ENCODE peak calls at places on chromosomes 6 and 20, in four cellular contexts. X is SJCRH30; G is mucosa of descending colon; F is CD8-positive, alpha-beta memory T cell. M is an unnamed sample. For H3K4me1, the result is how much of the 10 kb centered on the place peaks cover.

GRCh38 chr6:122428781-122429180 is 29.3 kb downstream of the HSF2 start:
- DNase-seq in F (no peak), G (no peak), X (no peak), M (no peak)

GRCh38 chr20:34396408-34396807 is 33.3 kb downstream of the ITCH start:
- DNase-seq in F (no peak), G (no peak), X (no peak), M (no peak)

GRCh38 chr6:145367149-145367548 is 368.2 kb downstream of the EPM2A start:
- DNase-seq in X (no peak), G (no peak), F (no peak), M (no peak)

GRCh38 chr6:11779308-11780096 is 899 bp upstream of the ADTRP start:
- DNase-seq in G (peak), X (no peak), F (no peak), M (peak)

GRCh38 chr6:161138545-161139303 is 135.1 kb downstream of the AGPAT4 start:
- DNase-seq in F (no peak), G (no peak), X (no peak), M (no peak)

GRCh38 chr6:11492444-11493300 is 44.9 kb upstream of the TMEM170B start:
- DNase-seq in X (no peak), F (no peak), G (no peak), M (no peak)

GRCh38 chr6:41347349-41348050 is 12.1 kb downstream of the NCR2 start:
- DNase-seq in F (no peak), G (no peak), X (no peak), M (no peak)

GRCh38 chr6:159203304-159204005 is 34.3 kb downstream of the FNDC1 start:
- DNase-seq in G (no peak), F (no peak), X (no peak), M (no peak)

GRCh38 chr6:143180860-143181259 is 120.2 kb downstream of the AIG1 start:
- DNase-seq in F (no peak), G (no peak), X (no peak), M (no peak)

GRCh38 chr6:18204691-18205090 is 49.5 kb downstream of the KDM1B start:
- DNase-seq in G (no peak), X (no peak), F (no peak), M (no peak)

GRCh38 chr20:44733341-44734069 is 12.2 kb upstream of the KCNK15 start:
- DNase-seq in G (peak), X (peak), F (peak), M (peak)

GRCh38 chr6:38212579-38212978 is 393.1 kb downstream of the ZFAND3 start:
- DNase-seq in X (peak), F (no peak), G (no peak), M (no peak)

GRCh38 chr20:32458061-32458836 is 100.1 kb downstream of the ASXL1 start:
- DNase-seq in G (peak), F (no peak), X (no peak), M (no peak)

GRCh38 chr6:14272111-14273085 is 154.8 kb downstream of the CD83 start:
- DNase-seq in G (no peak), F (no peak), X (no peak), M (no peak)

GRCh38 chr6:116371384-116372209 is 850 bp downstream of the DSE start:
- DNase-seq in X (peak), F (peak), G (peak), M (peak)

GRCh38 chr20:4112490-4113420 is 97.4 kb upstream of the RNF24 start:
- DNase-seq in F (no peak), G (peak), X (no peak), M (peak)

GRCh38 chr20:47669489-47669888 is 115.8 kb downstream of the SULF2 start:
- DNase-seq in F (peak), X (no peak), G (no peak), M (no peak)

GRCh38 chr6:36728289-36729168 is 30.9 kb downstream of the RAB44 start:
- DNase-seq in F (no peak), X (no peak), G (no peak), M (no peak)

GRCh38 chr6:72811971-72812421 is 190.1 kb downstream of the KCNQ5 start:
- DNase-seq in X (no peak), G (no peak), F (no peak), M (no peak)

GRCh38 chr6:168756009-168756634 is 315.1 kb downstream of the SMOC2 start:
- DNase-seq in G (no peak), X (peak), F (no peak), M (no peak)

GRCh38 chr6:41672816-41673703 is 34.8 kb downstream of the MDFI start:
- DNase-seq in G (no peak), F (peak), X (no peak), M (no peak)

GRCh38 chr6:170522565-170523183 is 30.4 kb downstream of the PSMB1 start:
- DNase-seq in X (peak), F (no peak), G (no peak), M (no peak)

GRCh38 chr6:5673016-5673415 is 333.7 kb downstream of the NRN1 start:
- DNase-seq in G (no peak), X (peak), F (no peak), M (no peak)

GRCh38 chr20:2468581-2469407 is 1.8 kb downstream of the SNRPB start:
- DNase-seq in G (no peak), X (no peak), F (no peak), M (no peak)

GRCh38 chr6:163408352-163408991 is 6.0 kb upstream of the QKI start:
- DNase-seq in F (no peak), G (no peak), X (no peak), M (no peak)

GRCh38 chr6:44527191-44527960 is 139.9 kb downstream of the CDC5L start:
- DNase-seq in F (no peak), X (no peak), G (no peak), M (no peak)

GRCh38 chr20:46007671-46008070 is 1.0 kb upstream of the MMP9 start:
- DNase-seq in X (no peak), G (no peak), F (no peak), M (no peak)

GRCh38 chr20:46004187-46004586 is 4.5 kb upstream of the MMP9 start:
- DNase-seq in X (no peak), G (no peak), F (no peak), M (no peak)

GRCh38 chr20:46006964-46007363 is 1.7 kb upstream of the MMP9 start:
- DNase-seq in G (no peak), F (no peak), X (no peak), M (no peak)

GRCh38 chr20:46006031-46006430 is 2.7 kb upstream of the MMP9 start:
- DNase-seq in G (no peak), X (no peak), F (no peak), M (no peak)

DNA sequence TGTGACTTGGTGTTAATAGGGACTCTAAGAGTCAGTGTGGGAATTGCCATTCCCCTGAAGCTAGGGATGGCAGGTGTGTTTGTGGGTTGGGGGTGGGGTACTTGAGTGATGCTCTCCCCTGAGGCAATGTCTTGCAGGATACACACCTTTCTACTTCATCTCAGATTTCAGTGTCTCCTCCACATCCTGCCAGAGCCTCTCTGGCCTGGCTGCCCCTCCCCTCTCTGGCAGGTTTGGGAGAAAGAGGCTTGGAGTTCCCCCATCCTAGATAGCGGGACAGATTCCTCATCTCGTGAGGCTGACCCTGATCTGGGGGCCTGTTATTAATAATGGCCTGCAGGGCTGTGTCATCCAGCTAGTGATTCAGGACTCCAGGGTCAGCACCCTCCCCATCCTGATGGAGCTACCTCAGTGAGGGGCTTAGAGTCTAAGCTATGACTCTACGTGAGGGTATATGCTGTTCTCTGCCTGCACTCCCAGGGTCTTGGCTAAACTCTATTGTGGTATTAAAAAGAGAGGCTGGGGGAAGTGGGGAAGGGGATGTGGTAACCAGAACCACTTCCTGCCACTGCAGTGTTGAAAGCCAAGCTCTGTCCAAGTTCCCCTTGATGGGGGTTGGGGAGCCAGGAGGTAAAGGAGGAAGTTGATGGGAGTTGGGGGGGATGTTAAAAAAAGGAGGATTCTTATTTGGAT is 3.7 kb upstream of the MMP9 start:
- DNase-seq in F (peak), X (no peak), G (no peak), M (peak)
- H3K4me3 ChIP-seq in F (peak), X (no peak), G (no peak), M (no peak)

GRCh38 chr6:3796396-3796795 is 44.9 kb upstream of the PXDC1 start:
- DNase-seq in X (no peak), G (no peak), F (no peak), M (no peak)
- H3K4me1 ChIP-seq in X (under half), G (under half), F (under half), M (under half)

GRCh38 chr20:9515761-9516657 is 1.6 kb downstream of the LAMP5 start:
- DNase-seq in G (no peak), F (no peak), X (no peak), M (no peak)

GRCh38 chr20:9514461-9515210 is at the start of gene LAMP5:
- DNase-seq in X (no peak), F (no peak), G (no peak), M (no peak)

GRCh38 chr20:9514072-9514460 is 324 bp upstream of the LAMP5 start:
- DNase-seq in X (no peak), G (no peak), F (no peak), M (no peak)

GRCh38 chr20:9516658-9516987 is 2.2 kb downstream of the LAMP5 start:
- DNase-seq in X (no peak), G (no peak), F (no peak), M (no peak)

GRCh38 chr20:9515211-9515580 is 806 bp downstream of the LAMP5 start:
- DNase-seq in G (no peak), F (no peak), X (no peak), M (no peak)
- H3K4me3 ChIP-seq in G (no peak), F (no peak), X (no peak), M (no peak)

GRCh38 chr6:156849806-156850205 is 72.6 kb downstream of the ARID1B start:
- DNase-seq in X (no peak), G (no peak), F (no peak), M (no peak)

GRCh38 chr6:156852858-156853216 is 75.7 kb downstream of the ARID1B start:
- DNase-seq in X (no peak), F (no peak), G (no peak), M (no peak)

GRCh38 chr6:156850356-156850755 is 73.2 kb downstream of the ARID1B start:
- DNase-seq in F (no peak), G (no peak), X (no peak), M (no peak)

GRCh38 chr6:156852147-156852857 is 75.1 kb downstream of the ARID1B start:
- DNase-seq in X (no peak), F (no peak), G (no peak), M (no peak)

GRCh38 chr6:156851447-156851846 is 74.3 kb downstream of the ARID1B start:
- DNase-seq in X (no peak), F (no peak), G (no peak), M (no peak)
- H3K4me1 ChIP-seq in X (under half), F (half or more), G (under half), M (under half)

GRCh38 chr6:7589221-7589620 is 777 bp upstream of the SNRNP48 start:
- DNase-seq in X (no peak), F (no peak), G (no peak), M (no peak)
- H3K4me3 ChIP-seq in X (peak), F (peak), G (no peak), M (no peak)

DNA sequence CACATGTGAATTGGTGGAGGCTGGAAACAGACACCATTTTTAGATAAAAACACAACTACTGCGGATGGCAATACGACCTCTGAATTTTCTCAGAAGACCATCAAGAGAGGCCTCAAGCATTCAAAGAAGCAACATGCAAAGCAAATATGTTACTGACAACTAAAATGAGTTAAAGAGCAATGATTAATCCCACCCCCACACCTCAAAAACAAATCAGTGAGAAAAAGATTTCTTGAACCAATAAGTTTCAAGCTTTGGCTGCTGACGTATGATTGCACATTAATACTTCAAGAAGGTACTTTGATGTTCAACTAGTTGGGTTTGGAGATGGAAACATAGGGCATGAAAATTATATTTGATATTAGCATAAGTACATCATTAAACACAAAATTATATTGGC is 982 bp downstream of the MMUT start:
- DNase-seq in G (no peak), X (no peak), F (no peak), M (no peak)
- H3K4me1 ChIP-seq in G (under half), X (under half), F (under half), M (under half)

GRCh38 chr6:89357390-89357789 is 4.9 kb upstream of the UBE2J1 start:
- DNase-seq in X (no peak), G (no peak), F (no peak), M (no peak)
- H3K4me3 ChIP-seq in X (no peak), G (no peak), F (peak), M (no peak)